ENCODE peak calls at places on chromosomes 12 and 14, in four cellular contexts. K is fibroblast of lung, Y is astrocyte, X is GM23338. T is an unnamed sample.

GRCh38 chr14:60353410-60353809 is 104.4 kb downstream of the PPM1A start:
- DNase-seq in K (no peak), Y (no peak), X (no peak), T (no peak)

GRCh38 chr12:1104088-1104800 is 113.2 kb downstream of the ERC1 start:
- DNase-seq in K (no peak), Y (no peak), X (no peak), T (no peak)

GRCh38 chr12:47360771-47361388 is 281.1 kb upstream of the AMIGO2 start:
- DNase-seq in K (no peak), Y (no peak), X (no peak), T (no peak)

GRCh38 chr14:57382283-57382682 is 8.1 kb upstream of the NAA30 start:
- DNase-seq in K (peak; percentile 86), Y (peak; percentile 80), X (no peak), T (peak; percentile 82)

GRCh38 chr14:51157012-51157411 is 62.1 kb upstream of the TRIM9 start:
- DNase-seq in K (no peak), Y (no peak), X (peak; percentile 62), T (no peak)

GRCh38 chr12:89083491-89083890 is 268.8 kb downstream of the DUSP6 start:
- DNase-seq in K (no peak), Y (no peak), X (no peak), T (no peak)

GRCh38 chr12:112353389-112353788 is 28.8 kb downstream of the HECTD4 start:
- DNase-seq in K (peak; percentile 39), Y (peak; percentile 25), X (no peak), T (no peak)

GRCh38 chr12:71780207-71780822 is 25.7 kb downstream of the RAB21 start:
- DNase-seq in K (peak; percentile 25), Y (no peak), X (peak; percentile 73), T (no peak)

GRCh38 chr14:105062048-105062433 is 3.2 kb downstream of the GPR132 start:
- DNase-seq in K (no peak), Y (no peak), X (no peak), T (no peak)

GRCh38 chr14:105059917-105060565 is 5.2 kb downstream of the GPR132 start:
- DNase-seq in K (no peak), Y (no peak), X (no peak), T (no peak)

GRCh38 chr14:105061428-105062047 is 3.7 kb downstream of the GPR132 start:
- DNase-seq in K (no peak), Y (no peak), X (no peak), T (no peak)

GRCh38 chr14:105059035-105059916 is 6.0 kb downstream of the GPR132 start:
- DNase-seq in K (peak; percentile 23), Y (no peak), X (peak; percentile 48), T (no peak)

DNA sequence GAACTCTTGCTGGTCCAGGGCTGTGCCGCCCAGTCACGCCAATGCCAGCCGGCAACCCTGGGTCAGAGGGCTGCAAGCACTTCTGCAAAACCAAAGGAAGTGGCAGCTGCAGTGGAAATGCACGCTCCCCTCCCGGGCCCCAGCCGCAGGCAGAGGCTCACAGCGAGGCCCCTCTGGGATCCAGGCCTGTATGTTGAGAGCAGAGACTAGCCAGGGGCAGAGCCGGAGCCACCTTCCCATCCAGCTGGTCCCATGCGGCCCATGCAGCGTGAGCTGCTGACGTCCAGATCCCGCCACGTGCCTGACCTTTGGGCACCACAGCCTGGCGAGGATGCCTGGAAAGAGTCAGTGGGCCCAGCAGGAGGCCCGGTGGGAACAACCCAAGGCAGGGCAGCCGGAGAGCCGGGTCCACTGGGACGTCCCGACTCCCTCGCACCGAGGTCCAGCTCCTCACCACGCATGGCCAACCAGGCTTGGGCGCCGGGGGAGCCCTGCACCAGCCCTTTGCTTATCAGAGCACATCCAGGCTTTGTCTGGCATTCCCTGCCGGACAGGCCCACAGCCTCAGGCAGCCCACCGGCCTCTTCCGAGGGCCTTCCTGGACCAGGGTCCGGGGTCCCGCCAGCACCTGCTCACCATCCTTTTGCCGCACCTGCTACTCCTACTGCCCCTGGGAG is 4.3 kb downstream of the GPR132 start:
- DNase-seq in K (no peak), Y (no peak), X (no peak), T (no peak)
- H3K4me1 ChIP-seq in K (no peaks in the 10 kb centered on the region), Y (peaks cover 13% of the 10 kb centered on the region), X (peaks cover 3% of the 10 kb centered on the region), T (no peaks in the 10 kb centered on the region)

GRCh38 chr12:55729592-55730446 is 1.0 kb upstream of the CD63 start:
- DNase-seq in K (peak; percentile 95), Y (peak; percentile 90), X (peak; percentile 96), T (peak; percentile 88)

GRCh38 chr12:55727643-55728184 is 1.1 kb downstream of the CD63 start:
- DNase-seq in K (peak; percentile 63), Y (no peak), X (peak; percentile 30), T (no peak)

GRCh38 chr12:55728185-55728931 is 451 bp downstream of the CD63 start:
- DNase-seq in K (peak; percentile 70), Y (no peak), X (peak; percentile 46), T (no peak)

GRCh38 chr12:55730447-55730820 is 1.6 kb upstream of the CD63 start:
- DNase-seq in K (no peak), Y (no peak), X (no peak), T (no peak)

DNA sequence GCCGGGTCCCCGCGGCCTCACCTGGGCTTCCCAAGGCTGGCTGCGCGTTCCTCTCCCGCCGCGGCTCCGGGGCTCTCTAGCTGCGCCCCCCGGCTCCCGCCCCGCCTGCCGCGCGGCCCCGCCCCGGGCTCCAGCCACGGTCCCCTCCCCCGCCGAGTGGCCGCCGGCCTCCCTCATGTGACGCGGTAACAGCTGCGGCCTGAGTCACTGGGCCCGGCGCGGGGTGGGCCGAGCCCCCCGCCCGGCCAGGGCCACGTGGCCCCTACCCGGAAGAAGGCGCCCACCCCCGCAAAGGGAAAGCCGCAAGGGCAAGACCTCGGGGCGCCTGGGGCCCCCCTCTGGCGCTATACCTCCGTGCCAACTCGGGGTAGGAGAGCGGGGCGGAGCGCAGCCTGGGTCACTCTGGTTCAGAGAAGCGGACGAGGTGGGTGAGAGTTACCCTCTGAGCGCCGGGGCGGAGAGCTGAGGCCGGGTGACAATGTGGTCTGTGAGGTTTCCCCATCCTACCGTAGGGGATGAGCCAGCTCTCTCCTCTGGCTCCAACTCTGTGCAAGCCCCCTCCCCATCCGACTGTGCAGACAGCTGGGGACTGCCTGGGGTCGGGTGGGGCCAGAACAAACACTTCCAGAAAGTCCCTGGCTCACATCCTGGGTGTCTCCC is at the start of gene CD63:
- DNase-seq in K (peak; percentile 88), Y (peak; percentile 78), X (peak; percentile 77), T (peak; percentile 64)
- TF ChIP-seq CTCF in K (no peak), Y (no peak), X (no peak), T (no peak)

GRCh38 chr14:50107850-50108249 is 8.5 kb downstream of the VCPKMT start:
- DNase-seq in K (no peak), Y (no peak), X (peak; percentile 43), T (no peak)
- H3K4me1 ChIP-seq in K (no peaks in the 10 kb centered on the region), Y (no peaks in the 10 kb centered on the region), X (peaks cover 14% of the 10 kb centered on the region), T (peaks cover 4% of the 10 kb centered on the region)

GRCh38 chr14:52305014-52305413 is 9.1 kb upstream of the PTGER2 start:
- DNase-seq in K (no peak), Y (no peak), X (no peak), T (no peak)

GRCh38 chr14:52312872-52313492 is 1.1 kb upstream of the PTGER2 start:
- DNase-seq in K (peak; percentile 43), Y (peak; percentile 30), X (no peak), T (no peak)

GRCh38 chr14:52304248-52304904 is 9.7 kb upstream of the PTGER2 start:
- DNase-seq in K (no peak), Y (peak; percentile 25), X (no peak), T (no peak)

GRCh38 chr14:52307870-52308269 is 6.2 kb upstream of the PTGER2 start:
- DNase-seq in K (peak; percentile 55), Y (peak; percentile 36), X (no peak), T (no peak)

GRCh38 chr14:52307376-52307775 is 6.7 kb upstream of the PTGER2 start:
- DNase-seq in K (no peak), Y (no peak), X (no peak), T (no peak)
- TF ChIP-seq CTCF in K (no peak), Y (no peak), X (no peak), T (no peak)

DNA sequence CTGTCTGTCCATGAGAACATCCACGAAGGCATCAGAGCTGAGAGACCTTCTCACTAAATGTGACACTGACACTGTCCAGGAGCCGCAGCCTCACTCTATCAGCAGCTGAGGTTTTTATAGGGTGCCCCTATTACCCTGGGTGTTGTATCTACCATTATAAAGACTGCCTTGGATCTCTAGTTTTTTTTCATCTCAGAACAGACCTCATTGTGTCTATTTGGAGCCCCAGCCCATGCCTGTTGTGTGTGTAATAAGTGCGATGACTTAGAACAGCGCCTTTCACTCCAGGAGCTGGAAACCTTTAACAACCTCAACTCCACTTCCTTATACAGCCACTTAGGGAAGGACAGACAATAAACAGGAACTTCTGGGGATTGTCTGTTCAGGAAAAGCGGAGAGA is 420.4 kb downstream of the RAD51B start:
- DNase-seq in K (peak; percentile 34), Y (no peak), X (no peak), T (no peak)
- H3K4me1 ChIP-seq in K (no peaks in the 10 kb centered on the region), Y (peaks cover 2% of the 10 kb centered on the region), X (no peaks in the 10 kb centered on the region), T (no peaks in the 10 kb centered on the region)

DNA sequence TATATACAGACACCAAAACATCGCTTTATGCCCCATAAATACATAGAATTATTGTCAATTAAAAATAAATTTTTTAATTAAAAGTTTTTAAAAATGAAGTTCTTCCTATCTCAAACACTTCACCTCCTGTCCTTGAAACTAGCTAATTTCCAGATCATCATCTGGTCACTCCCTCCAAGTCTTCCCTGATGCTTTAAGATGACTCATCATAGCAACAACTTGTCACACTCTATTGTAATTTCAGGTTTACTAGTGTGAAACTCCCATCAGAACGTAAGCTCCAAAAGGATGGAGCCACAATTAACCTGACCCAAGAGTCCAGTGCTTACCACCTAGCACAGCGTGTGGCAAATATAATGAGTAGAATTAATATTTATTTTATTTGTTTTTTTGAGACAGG is 16.3 kb downstream of the GXYLT1 start:
- DNase-seq in K (peak; percentile 57), Y (peak; percentile 49), X (no peak), T (no peak)
- TF ChIP-seq CTCF in K (no peak), Y (no peak), X (no peak), T (no peak)

DNA sequence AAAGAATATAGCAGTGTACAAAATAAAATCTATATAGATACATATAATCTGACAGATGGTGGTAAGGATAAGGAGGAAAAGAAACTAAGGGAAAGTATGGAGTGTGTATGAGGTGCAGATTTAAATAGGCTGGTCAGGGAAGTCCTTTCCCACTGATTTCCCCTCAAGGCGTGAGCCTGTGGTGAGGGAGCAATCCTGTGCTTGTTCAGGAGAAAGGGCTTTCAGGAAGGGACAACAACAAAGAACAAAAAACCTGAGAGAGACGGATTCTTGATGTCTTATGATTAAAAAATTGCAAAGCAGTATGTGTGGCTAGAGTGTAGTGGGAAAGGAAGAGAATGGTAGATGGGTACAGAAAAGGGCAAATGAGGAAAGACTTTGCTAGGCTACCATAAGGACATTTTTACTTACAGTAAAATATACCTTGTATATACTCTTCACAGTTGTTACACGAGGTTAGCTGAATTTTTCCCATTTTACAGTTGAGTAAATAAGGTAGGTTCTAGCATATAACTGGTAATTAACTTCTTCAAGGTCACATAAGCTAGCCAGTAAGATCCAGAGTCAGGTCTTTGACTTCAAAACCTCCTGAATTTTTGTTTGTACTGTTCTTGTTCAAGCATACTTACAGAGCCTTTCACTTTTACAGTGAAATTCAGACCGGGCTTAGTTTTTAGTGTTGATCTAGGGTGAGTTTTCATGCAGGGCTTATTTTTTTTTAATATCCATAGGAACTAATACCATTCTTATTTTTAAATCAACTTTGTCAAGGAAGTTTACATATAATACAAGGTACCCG is 15.6 kb downstream of the CNOT2 start:
- DNase-seq in K (no peak), Y (no peak), X (no peak), T (peak; percentile 38)
- H3K4me1 ChIP-seq in K (no peaks in the 10 kb centered on the region), Y (peaks cover 13% of the 10 kb centered on the region), X (peaks cover 42% of the 10 kb centered on the region), T (peaks cover 15% of the 10 kb centered on the region)

T was measured in foreskin keratinocyte.